ENCODE peak calls at places on chromosomes 6 and 20, in four cellular contexts. R is pancreas, E is transverse colon, Y is fibroblast of pulmonary artery. P is an unnamed sample.

GRCh38 chr20:1664911-1665310 is 7.3 kb upstream of the SIRPG start:
- DNase-seq in E (peak; percentile 37), Y (no peak), R (no peak), P (no peak)

GRCh38 chr6:53795702-53796450 is 1.1 kb downstream of the LRRC1 start:
- DNase-seq in R (peak; percentile 44), E (peak; percentile 58), Y (no peak), P (peak; percentile 35)

GRCh38 chr6:45959534-45960195 is 56.0 kb downstream of the CLIC5 start:
- DNase-seq in E (no peak), R (no peak), Y (peak; percentile 40), P (no peak)

GRCh38 chr6:12896208-12896733 is 179.7 kb downstream of the PHACTR1 start:
- DNase-seq in R (no peak), Y (no peak), E (no peak), P (no peak)

GRCh38 chr6:14263881-14264424 is 146.4 kb downstream of the CD83 start:
- DNase-seq in E (no peak), R (no peak), Y (no peak), P (no peak)

GRCh38 chr6:52221302-52221701 is 23.0 kb downstream of the IL17F start:
- DNase-seq in R (no peak), Y (no peak), E (no peak), P (no peak)

GRCh38 chr6:167501831-167502385 is 177.0 kb downstream of the TTLL2 start:
- DNase-seq in E (peak; percentile 69), R (peak; percentile 82), Y (peak; percentile 33), P (no peak)

GRCh38 chr6:47787620-47788497 is 6.0 kb downstream of the OPN5 start:
- DNase-seq in Y (peak; percentile 61), E (peak; percentile 47), R (peak; percentile 64), P (peak; percentile 45)

GRCh38 chr6:33668914-33669313 is 42.6 kb downstream of the UQCC2 start:
- DNase-seq in Y (no peak), R (no peak), E (peak; percentile 83), P (peak; percentile 71)

GRCh38 chr6:1497593-1498105 is 108.3 kb downstream of the FOXF2 start:
- DNase-seq in Y (no peak), R (no peak), E (peak; percentile 25), P (no peak)

GRCh38 chr6:134539865-134540323 is 222.0 kb upstream of the SGK1 start:
- DNase-seq in R (no peak), E (no peak), Y (peak; percentile 74), P (no peak)

GRCh38 chr6:126182650-126183311 is 157.1 kb upstream of the CENPW start:
- DNase-seq in E (no peak), R (no peak), Y (peak; percentile 26), P (no peak)

GRCh38 chr6:31597006-31597405 is 4.2 kb upstream of the NCR3 start:
- DNase-seq in R (no peak), Y (peak; percentile 55), E (no peak), P (no peak)

DNA sequence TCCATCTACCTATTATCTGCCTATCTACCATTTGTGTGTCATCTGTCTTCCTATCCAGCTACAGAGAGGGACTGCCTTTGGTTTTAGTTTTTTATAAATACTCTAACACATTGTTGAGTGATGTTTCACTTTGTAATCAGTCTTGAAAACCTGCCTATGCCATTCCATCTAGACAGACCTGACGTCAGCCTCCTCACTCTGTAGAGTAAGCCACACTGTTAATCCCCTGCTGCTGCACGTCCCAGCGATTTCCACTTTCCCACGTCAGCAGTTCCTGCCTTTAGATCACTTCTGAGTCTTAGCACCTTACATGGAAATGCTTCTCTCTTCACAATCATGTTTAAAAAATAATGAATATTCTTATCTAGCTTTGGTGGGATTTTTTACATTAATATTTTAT is 54.8 kb downstream of the PLG start:
- DNase-seq in Y (no peak), E (no peak), R (no peak), P (no peak)
- TF ChIP-seq CTCF in Y (no peak), E (no peak), R (no peak), P (no peak)

DNA sequence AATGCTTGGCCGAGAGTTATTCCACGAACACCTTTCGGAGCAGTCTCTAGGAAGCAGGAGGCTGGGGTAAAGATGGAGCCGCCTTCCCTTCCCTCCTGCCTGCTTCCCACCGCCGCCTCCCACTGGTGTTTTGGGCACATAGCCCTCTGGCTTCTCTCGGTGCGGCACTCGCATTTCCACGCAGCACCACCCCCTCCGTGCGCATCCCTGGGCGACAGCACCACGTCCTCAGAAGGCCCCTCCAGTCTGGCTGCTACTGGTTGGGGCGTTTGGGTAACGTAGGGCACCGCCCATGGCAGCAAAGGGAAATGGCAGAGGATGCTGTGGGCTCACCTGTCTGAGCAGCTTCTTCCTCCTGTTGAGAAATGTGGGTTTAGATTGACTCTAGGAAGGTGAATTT is 2.4 kb downstream of the COL20A1 start:
- DNase-seq in R (no peak), E (no peak), Y (no peak), P (no peak)
- H3K4me3 ChIP-seq in R (no peak overlapping the region), E (no peak overlapping the region), Y (no peak overlapping the region), P (no peak overlapping the region)

DNA sequence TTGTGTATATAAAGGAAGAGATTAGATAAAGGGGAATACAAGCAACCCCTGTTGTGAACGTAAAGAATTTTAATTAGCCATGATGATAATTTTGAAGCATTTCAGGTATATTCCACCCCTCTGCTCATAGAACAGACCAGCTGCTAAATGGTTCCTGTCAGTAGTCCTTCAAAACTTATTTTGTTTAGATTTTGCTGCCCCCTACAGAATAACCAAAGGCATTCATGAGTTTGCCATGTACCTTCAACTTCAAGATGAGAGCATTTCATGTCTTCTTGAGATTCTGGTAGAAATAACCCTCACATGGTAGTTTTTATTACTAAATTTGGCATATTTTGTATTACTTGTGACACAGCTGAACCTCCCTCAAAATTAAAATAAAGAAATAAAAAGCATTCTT is 1586.7 kb downstream of the HACE1 start:
- DNase-seq in E (no peak), Y (peak; percentile 1), R (no peak), P (no peak)
- TF ChIP-seq CTCF in E (no peak), Y (peak; percentile 15), R (no peak), P (no peak)

GRCh38 chr20:44207066-44207723 is 3.4 kb downstream of the OSER1 start:
- DNase-seq in Y (no peak), E (no peak), R (no peak), P (no peak)

GRCh38 chr20:44210422-44211176 is at the start of gene OSER1:
- DNase-seq in E (peak; percentile 99), Y (peak; percentile 98), R (peak; percentile 98), P (peak; percentile 98)

GRCh38 chr20:44209691-44210421 is 715 bp downstream of the OSER1 start:
- DNase-seq in Y (peak; percentile 36), R (no peak), E (no peak), P (no peak)

GRCh38 chr20:44208165-44208564 is 2.4 kb downstream of the OSER1 start:
- DNase-seq in Y (no peak), E (no peak), R (no peak), P (no peak)

GRCh38 chr20:44208770-44209169 is 1.8 kb downstream of the OSER1 start:
- DNase-seq in Y (no peak), R (no peak), E (no peak), P (no peak)
- H3K4me3 ChIP-seq in Y (peak overlapping the region; percentile 95), R (no peak overlapping the region), E (no peak overlapping the region), P (no peak overlapping the region)

GRCh38 chr6:72709436-72709835 is 87.6 kb downstream of the KCNQ5 start:
- DNase-seq in Y (no peak), R (no peak), E (no peak), P (no peak)
- TF ChIP-seq CTCF in Y (no peak), R (no peak), E (no peak), P (no peak)

GRCh38 chr6:111207141-111207858 is 120.0 kb downstream of the SLC16A10 start:
- DNase-seq in Y (peak; percentile 25), R (no peak), E (no peak), P (no peak)
- H3K4me3 ChIP-seq in Y (no peak overlapping the region), R (no peak overlapping the region), E (no peak overlapping the region), P (no peak overlapping the region)

DNA sequence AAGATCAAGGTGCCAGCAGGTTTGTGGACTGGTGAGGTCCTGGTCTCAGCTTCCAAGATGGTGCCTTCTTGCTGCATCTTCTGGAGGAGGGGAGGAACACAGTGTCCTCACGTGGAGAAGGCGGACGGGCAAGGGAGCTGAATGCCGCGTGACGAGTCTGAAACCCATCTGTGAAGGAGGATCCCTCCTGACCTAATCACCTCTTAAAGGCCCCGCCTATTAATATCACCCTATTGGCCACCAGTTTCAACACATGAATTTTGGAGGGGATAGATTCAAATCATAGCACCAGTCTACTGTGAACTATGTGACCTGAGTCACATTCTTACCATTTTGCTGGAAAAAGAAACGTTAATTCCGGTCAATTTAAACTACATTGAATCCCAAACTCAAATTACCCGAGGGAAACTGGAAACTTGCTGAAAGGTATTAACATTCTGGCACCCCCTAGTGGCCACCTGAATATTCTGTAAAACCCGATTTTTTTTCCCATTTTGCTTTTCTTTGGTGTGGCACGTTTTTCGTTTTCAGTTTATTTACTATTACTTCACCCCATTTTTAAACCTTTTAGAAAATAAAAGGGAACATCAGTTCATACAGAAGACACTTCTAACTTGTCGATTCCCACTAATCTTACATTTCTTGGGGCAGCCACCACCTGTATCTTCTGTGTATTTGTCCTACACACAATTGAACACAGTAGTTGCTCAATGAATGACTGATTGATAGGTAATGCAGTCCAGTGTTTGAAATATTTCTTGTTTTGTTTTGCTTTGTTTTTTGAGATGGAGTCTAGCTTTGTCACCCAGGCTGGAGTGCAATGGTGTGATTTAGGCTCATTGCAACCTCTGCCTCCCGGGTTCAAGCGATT is 17.9 kb upstream of the CCDC170 start:
- DNase-seq in E (peak; percentile 30), R (peak; percentile 38), Y (peak; percentile 69), P (peak; percentile 35)
- TF ChIP-seq CTCF in E (peak; percentile 86), R (peak; percentile 78), Y (peak; percentile 75), P (peak; percentile 69)